ENCODE peak calls at places on chromosomes 12 and 14, in four cellular contexts. T, P, C and B are unnamed samples.

GRCh38 chr12:13243516-13244070 is 47.1 kb downstream of the EMP1 start:
- DNase-seq in P (no peak), C (no peak), T (no peak), B (no peak)

GRCh38 chr12:106114084-106115068 is 24.4 kb downstream of the NUAK1 start:
- DNase-seq in T (no peak), C (no peak), P (no peak), B (no peak)

GRCh38 chr12:122079532-122080081 is 1.1 kb downstream of the MLXIP start:
- DNase-seq in P (no peak), T (no peak), C (no peak), B (no peak)

GRCh38 chr12:31591308-31591901 is 469 bp upstream of the DENND5B start:
- DNase-seq in T (no peak), P (no peak), C (no peak), B (no peak)

GRCh38 chr12:130768120-130768519 is 52.0 kb upstream of the RIMBP2 start:
- DNase-seq in P (no peak), T (no peak), C (no peak), B (no peak)

GRCh38 chr14:77306406-77307098 is 14.1 kb downstream of the POMT2 start:
- DNase-seq in C (no peak), P (no peak), T (no peak), B (no peak)

GRCh38 chr12:45303955-45304354 is 88.1 kb downstream of the ANO6 start:
- DNase-seq in P (no peak), T (no peak), C (no peak), B (no peak)

GRCh38 chr12:119660074-119660473 is 7.9 kb upstream of the PRKAB1 start:
- DNase-seq in T (no peak), C (no peak), P (no peak), B (no peak)

GRCh38 chr12:46357438-46358324 is 14.9 kb downstream of the SLC38A2 start:
- DNase-seq in T (no peak), P (no peak), C (peak), B (no peak)

GRCh38 chr12:28090835-28091234 is 99.4 kb upstream of the CCDC91 start:
- DNase-seq in C (no peak), P (no peak), T (no peak), B (no peak)

GRCh38 chr12:46371718-46372130 is 849 bp downstream of the SLC38A2 start:
- DNase-seq in P (no peak), T (peak), C (no peak), B (no peak)

GRCh38 chr12:24470050-24470449 is 478.9 kb downstream of the BCAT1 start:
- DNase-seq in T (no peak), P (no peak), C (no peak), B (no peak)

GRCh38 chr14:22418631-22419030 is 170.4 kb downstream of the DAD1 start:
- DNase-seq in P (peak), C (no peak), T (no peak), B (no peak)

GRCh38 chr14:89767861-89768268 is 186.7 kb downstream of the EFCAB11 start:
- DNase-seq in T (no peak), P (peak), C (peak), B (peak)

GRCh38 chr12:132395192-132395907 is 66.0 kb upstream of the GALNT9 start:
- DNase-seq in C (no peak), T (no peak), P (no peak), B (peak)

GRCh38 chr12:126936181-126936851 is 1330.7 kb upstream of the TMEM132C start:
- DNase-seq in C (no peak), T (no peak), P (peak), B (no peak)

GRCh38 chr14:24804813-24805212 is 170.8 kb upstream of the GZMB start:
- DNase-seq in C (peak), P (no peak), T (no peak), B (no peak)

GRCh38 chr12:21852251-21852650 is 77.7 kb upstream of the KCNJ8 start:
- DNase-seq in C (no peak), T (no peak), P (no peak), B (no peak)

GRCh38 chr14:94048676-94049624 is 22.8 kb downstream of the OTUB2 start:
- DNase-seq in P (no peak), C (no peak), T (no peak), B (no peak)

GRCh38 chr14:95023886-95024285 is 133.4 kb downstream of the DICER1 start:
- DNase-seq in T (no peak), P (no peak), C (no peak), B (no peak)

GRCh38 chr14:101855958-101856357 is 94.4 kb downstream of the PPP2R5C start:
- DNase-seq in C (no peak), P (no peak), T (no peak), B (no peak)

GRCh38 chr14:36555998-36556743 is 26.2 kb downstream of the NKX2-8 start:
- DNase-seq in T (no peak), C (no peak), P (no peak), B (no peak)

GRCh38 chr12:117596968-117597367 is 235.5 kb upstream of the NOS1 start:
- DNase-seq in T (no peak), C (no peak), P (no peak), B (no peak)

GRCh38 chr14:100406505-100407131 is 83.5 kb downstream of the SLC25A47 start:
- DNase-seq in C (peak), T (peak), P (no peak), B (no peak)

GRCh38 chr12:22803725-22804124 is 178.8 kb downstream of the ETNK1 start:
- DNase-seq in P (no peak), C (no peak), T (no peak), B (peak)

GRCh38 chr14:105863296-105864108 is 337.1 kb downstream of the TMEM121 start:
- DNase-seq in C (no peak), T (no peak), P (no peak), B (peak)

GRCh38 chr12:104720346-104721064 is 237.6 kb downstream of the SLC41A2 start:
- DNase-seq in P (no peak), T (no peak), C (no peak), B (no peak)

GRCh38 chr14:33900706-33901105 is 50.2 kb downstream of the EGLN3 start:
- DNase-seq in P (no peak), C (no peak), T (no peak), B (no peak)

GRCh38 chr12:27422697-27423096 is 23.8 kb upstream of the SMCO2 start:
- DNase-seq in C (no peak), T (no peak), P (no peak), B (no peak)

GRCh38 chr14:74019743-74020142 is 594 bp downstream of the BBOF1 start:
- DNase-seq in P (no peak), T (no peak), C (peak), B (no peak)

GRCh38 chr12:53060064-53060720 is 10.3 kb downstream of the TNS2 start:
- DNase-seq in T (no peak), P (no peak), C (no peak), B (no peak)
- TF ChIP-seq ETV6 in T (no peak), P (no peak), C (no peak), B (no peak)

GRCh38 chr14:79161576-79161975 is 991.4 kb downstream of the NRXN3 start:
- DNase-seq in C (no peak), T (no peak), P (no peak), B (peak)
- TF ChIP-seq ETV6 in C (no peak), T (no peak), P (no peak), B (no peak)

DNA sequence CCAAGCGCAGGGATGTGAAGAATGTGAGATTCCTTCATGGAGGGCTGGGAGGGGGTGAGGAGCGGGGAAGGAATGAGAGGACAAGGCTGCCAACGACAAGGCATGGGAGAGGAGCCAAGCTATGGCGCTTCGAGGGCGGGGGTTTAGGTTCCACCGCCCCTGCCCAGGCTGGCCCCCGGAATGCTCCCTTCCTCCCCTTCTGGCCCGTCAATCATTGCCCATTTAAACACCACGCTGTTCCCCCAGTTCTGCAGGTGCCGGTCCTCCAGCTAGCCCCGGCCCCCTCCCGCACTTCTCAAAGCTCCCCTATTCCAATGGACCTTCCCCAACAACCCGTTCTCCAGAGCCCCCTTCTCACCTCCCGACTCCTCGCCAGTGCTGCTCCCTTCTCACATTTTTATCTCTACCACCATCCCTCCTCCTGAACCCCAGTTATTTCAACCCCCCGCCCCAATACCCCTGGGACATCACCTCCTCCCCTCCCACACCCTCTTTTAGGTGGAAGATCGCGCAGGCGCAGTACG is 427 bp downstream of the RNF41 start:
- DNase-seq in P (no peak), C (no peak), T (no peak), B (peak)
- TF ChIP-seq ETV6 in P (no peak), C (no peak), T (no peak), B (no peak)

DNA sequence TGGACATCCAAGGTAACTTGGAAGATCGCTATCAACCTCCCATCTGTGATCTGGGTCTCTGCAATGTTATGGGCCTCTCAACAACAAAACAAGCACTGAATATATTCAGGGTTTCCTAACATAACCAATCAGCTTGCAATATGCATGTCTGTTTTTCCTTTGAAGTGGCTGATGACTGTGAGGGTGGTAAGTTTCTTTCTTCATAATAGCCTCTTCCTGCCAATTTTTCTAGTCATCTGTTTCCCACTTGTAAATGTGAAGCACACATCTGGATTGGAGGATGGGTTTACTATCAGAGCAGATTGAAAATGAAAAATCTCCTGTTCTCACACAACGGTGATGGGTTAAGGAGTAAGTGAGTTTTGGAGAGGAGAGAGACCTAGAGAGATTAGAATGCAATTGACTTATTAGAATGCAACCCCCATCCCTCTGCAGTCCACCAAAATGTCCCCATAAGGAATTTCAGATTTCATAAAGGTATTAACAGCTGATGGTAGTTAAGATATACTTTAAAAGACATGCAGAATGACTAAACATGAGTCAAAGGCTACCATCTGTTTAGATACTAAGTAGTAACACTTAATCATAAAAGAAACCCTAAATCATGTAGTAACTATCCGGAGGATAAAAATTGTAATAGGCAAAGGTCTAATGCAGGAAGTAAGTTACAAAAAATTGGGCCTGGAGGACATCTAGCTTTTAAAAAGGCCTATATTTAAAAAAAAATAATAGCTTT is 58.4 kb upstream of the SAV1 start:
- DNase-seq in P (no peak), C (no peak), T (no peak), B (no peak)
- TF ChIP-seq ETV6 in P (no peak), C (no peak), T (no peak), B (no peak)

DNA sequence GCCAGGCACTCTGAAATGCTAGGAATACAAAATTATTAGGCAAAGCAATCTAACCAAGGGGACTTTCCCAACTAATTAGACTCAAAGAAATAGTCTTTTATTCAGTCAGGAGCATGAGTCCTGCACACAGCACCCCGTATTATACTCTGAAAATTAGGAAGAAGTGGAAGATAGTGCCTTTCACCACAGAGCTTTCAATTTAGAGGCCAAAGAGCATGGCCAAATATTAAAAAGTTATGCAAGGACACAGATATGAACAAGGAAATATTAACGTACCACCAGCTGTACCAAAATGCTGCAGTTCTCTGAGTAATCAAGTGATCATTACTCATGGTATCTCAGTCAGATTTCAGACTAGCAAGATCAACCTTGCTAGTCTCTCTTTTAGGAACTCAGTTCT is 22.6 kb upstream of the MDM2 start:
- DNase-seq in P (no peak), C (no peak), T (no peak), B (no peak)
- TF ChIP-seq ETV6 in P (no peak), C (no peak), T (no peak), B (no peak)

DNA sequence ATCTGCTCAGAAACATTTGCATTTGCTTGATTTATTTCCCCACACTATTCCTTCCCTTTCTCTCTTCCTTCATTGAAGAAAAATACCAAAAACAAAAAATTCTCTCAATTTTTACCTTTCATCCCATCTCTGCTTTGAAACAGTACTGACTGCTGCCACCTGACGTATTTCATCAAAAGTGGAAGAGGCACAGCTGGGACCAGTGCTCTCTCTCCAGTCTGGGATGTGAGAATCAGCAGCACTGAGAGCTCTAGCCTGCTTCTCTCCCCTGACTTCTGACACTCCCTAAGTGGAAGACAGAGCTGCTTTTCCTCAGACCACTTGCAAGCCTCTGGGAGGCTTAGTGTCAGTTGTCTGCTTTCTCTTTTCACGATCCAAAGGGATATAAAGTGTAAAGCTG is 36.9 kb downstream of the TTLL5 start:
- DNase-seq in C (no peak), P (no peak), T (no peak), B (no peak)
- TF ChIP-seq ETV6 in C (no peak), P (no peak), T (no peak), B (no peak)

GRCh38 chr12:101962486-101962885 is 85.1 kb downstream of the DRAM1 start:
- DNase-seq in C (no peak), P (no peak), T (no peak), B (no peak)

GRCh38 chr12:101954681-101955080 is 77.3 kb downstream of the DRAM1 start:
- DNase-seq in T (no peak), C (no peak), P (no peak), B (no peak)

GRCh38 chr12:101959607-101960006 is 82.2 kb downstream of the DRAM1 start:
- DNase-seq in T (no peak), C (no peak), P (no peak), B (no peak)

GRCh38 chr12:101957251-101957650 is 79.9 kb downstream of the DRAM1 start:
- DNase-seq in T (no peak), C (no peak), P (no peak), B (no peak)
- TF ChIP-seq ETV6 in T (no peak), C (no peak), P (no peak), B (no peak)

GRCh38 chr12:108918960-108919642 is 39.2 kb downstream of the DAO start:
- DNase-seq in T (no peak), P (no peak), C (no peak), B (no peak)
- TF ChIP-seq ETV6 in T (no peak), P (no peak), C (no peak), B (no peak)

GRCh38 chr14:31934767-31935266 is 142.3 kb upstream of the ARHGAP5 start:
- DNase-seq in T (no peak), C (peak), P (no peak), B (peak)

GRCh38 chr14:31936100-31936499 is 141.0 kb upstream of the ARHGAP5 start:
- DNase-seq in C (peak), T (no peak), P (no peak), B (no peak)

GRCh38 chr14:31935406-31935805 is 141.7 kb upstream of the ARHGAP5 start:
- DNase-seq in C (peak), P (no peak), T (no peak), B (no peak)

GRCh38 chr14:31939934-31940333 is 137.2 kb upstream of the ARHGAP5 start:
- DNase-seq in C (no peak), T (no peak), P (no peak), B (no peak)

DNA sequence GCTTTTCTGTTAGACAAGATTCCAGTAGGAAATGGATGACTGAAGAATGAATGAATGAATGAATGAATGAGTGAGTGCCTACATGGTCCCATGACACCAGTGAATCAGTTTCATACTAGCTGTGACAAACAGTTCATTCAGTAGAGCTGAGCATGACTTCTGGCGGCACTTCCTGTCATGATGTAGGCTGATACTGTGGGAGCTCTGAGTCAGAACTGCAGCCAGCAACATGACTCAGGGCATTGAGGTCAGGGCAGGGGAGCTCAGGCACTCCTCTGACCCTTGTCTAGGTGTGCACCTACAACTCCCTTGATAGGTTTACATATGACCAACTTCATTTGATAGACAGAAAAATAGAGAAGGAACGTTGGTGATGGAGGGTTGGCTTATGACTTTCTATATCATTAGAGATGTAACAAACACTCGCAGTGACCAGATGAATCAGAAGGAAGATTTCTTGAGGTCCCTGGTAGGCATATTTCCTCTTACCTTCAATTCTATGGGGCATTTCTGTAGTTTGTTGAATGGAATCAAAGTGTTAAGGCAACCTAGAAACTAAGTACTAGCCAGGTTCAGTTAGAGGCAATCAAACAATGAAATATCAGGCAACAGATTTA is 139.3 kb upstream of the ARHGAP5 start:
- DNase-seq in C (peak), T (peak), P (peak), B (no peak)
- TF ChIP-seq ETV6 in C (no peak), T (no peak), P (no peak), B (no peak)

GRCh38 chr12:101997102-101997501 is 64.7 kb downstream of the WASHC3 start:
- DNase-seq in T (no peak), P (no peak), C (no peak), B (no peak)

GRCh38 chr12:101995684-101996083 is 66.1 kb downstream of the WASHC3 start:
- DNase-seq in C (no peak), T (no peak), P (no peak), B (no peak)

GRCh38 chr12:101992091-101992490 is 69.7 kb downstream of the WASHC3 start:
- DNase-seq in T (no peak), P (no peak), C (no peak), B (no peak)
- TF ChIP-seq ETV6 in T (no peak), P (no peak), C (no peak), B (no peak)